ENCODE peak calls at places on chromosomes 13 and 19, in five cellular contexts. One of them, this sample, is unnamed.
A peak's percentile ranks its signal among the peaks of the same experiment; 100 is the strongest.

GRCh38 chr19:12675377-12675776 is 6.3 kb downstream of the DHPS start:
- DNase-seq in GM12878: no peak
- DNase-seq in K562: no peak
- DNase-seq in HCT116: no peak
- DNase-seq in HepG2: no peak
- DNase-seq in this sample: no peak

GRCh38 chr19:46678110-46678732 is 17.2 kb upstream of the DACT3 start:
- DNase-seq in GM12878: no peak
- DNase-seq in K562: peak; percentile 98
- DNase-seq in HCT116: peak; percentile 36
- DNase-seq in HepG2: no peak
- DNase-seq in this sample: peak; percentile 91

GRCh38 chr13:49701481-49701880 is 10.2 kb upstream of the EBPL start:
- DNase-seq in GM12878: no peak
- DNase-seq in HCT116: no peak
- DNase-seq in K562: no peak
- DNase-seq in HepG2: no peak
- DNase-seq in this sample: no peak

GRCh38 chr19:7868671-7869452 is 5.3 kb downstream of the PRR36 start:
- DNase-seq in GM12878: peak; percentile 13
- DNase-seq in HepG2: peak; percentile 87
- DNase-seq in K562: peak; percentile 81
- DNase-seq in HCT116: peak; percentile 92
- DNase-seq in this sample: peak; percentile 97

GRCh38 chr19:13097331-13098258 is 5.1 kb downstream of the LYL1 start:
- DNase-seq in GM12878: no peak
- DNase-seq in HepG2: no peak
- DNase-seq in HCT116: no peak
- DNase-seq in K562: peak; percentile 70
- DNase-seq in this sample: peak; percentile 62

GRCh38 chr13:29707876-29708543 is 112.5 kb upstream of the SLC7A1 start:
- DNase-seq in K562: peak; percentile 50
- DNase-seq in HCT116: peak; percentile 21
- DNase-seq in GM12878: no peak
- DNase-seq in HepG2: peak; percentile 44
- DNase-seq in this sample: peak; percentile 79

GRCh38 chr19:50500060-50500752 is 10.8 kb downstream of the JOSD2 start:
- DNase-seq in K562: peak; percentile 81
- DNase-seq in HCT116: no peak
- DNase-seq in HepG2: no peak
- DNase-seq in GM12878: no peak
- DNase-seq in this sample: peak; percentile 74

GRCh38 chr19:12953456-12954149 is 3.4 kb downstream of the GADD45GIP1 start:
- DNase-seq in HepG2: no peak
- DNase-seq in GM12878: no peak
- DNase-seq in K562: no peak
- DNase-seq in HCT116: no peak
- DNase-seq in this sample: no peak

GRCh38 chr19:41324231-41324702 is 14.3 kb downstream of the CCDC97 start:
- DNase-seq in GM12878: no peak
- DNase-seq in K562: no peak
- DNase-seq in HepG2: no peak
- DNase-seq in HCT116: no peak
- DNase-seq in this sample: no peak

GRCh38 chr13:43935878-43936277 is 56.2 kb downstream of the LACC1 start:
- DNase-seq in HepG2: no peak
- DNase-seq in GM12878: no peak
- DNase-seq in HCT116: no peak
- DNase-seq in K562: no peak
- DNase-seq in this sample: no peak

GRCh38 chr19:49340069-49340864 is 5.1 kb downstream of the CD37 start:
- DNase-seq in HCT116: no peak
- DNase-seq in K562: peak; percentile 87
- DNase-seq in HepG2: peak; percentile 78
- DNase-seq in GM12878: peak; percentile 93
- DNase-seq in this sample: peak; percentile 75

GRCh38 chr19:19529783-19530422 is 1.2 kb downstream of the YJEFN3 start:
- DNase-seq in HCT116: no peak
- DNase-seq in GM12878: no peak
- DNase-seq in HepG2: no peak
- DNase-seq in K562: no peak
- DNase-seq in this sample: no peak

GRCh38 chr19:50358483-50359431 is 6.7 kb downstream of the NAPSA start:
- DNase-seq in GM12878: peak; percentile 48
- DNase-seq in HCT116: no peak
- DNase-seq in HepG2: no peak
- DNase-seq in K562: peak; percentile 95
- DNase-seq in this sample: no peak

GRCh38 chr19:48837081-48837524 is 812 bp upstream of the HSD17B14 start:
- DNase-seq in HepG2: no peak
- DNase-seq in K562: no peak
- DNase-seq in HCT116: peak; percentile 51
- DNase-seq in GM12878: peak; percentile 67
- DNase-seq in this sample: peak; percentile 74

GRCh38 chr19:42216653-42217521 is 590 bp downstream of the DEDD2 start:
- DNase-seq in HCT116: no peak
- DNase-seq in K562: peak; percentile 80
- DNase-seq in HepG2: peak; percentile 15
- DNase-seq in GM12878: no peak
- DNase-seq in this sample: no peak

GRCh38 chr13:38265135-38265497 is 84.5 kb upstream of the UFM1 start:
- DNase-seq in HepG2: no peak
- DNase-seq in GM12878: no peak
- DNase-seq in K562: no peak
- DNase-seq in HCT116: no peak
- DNase-seq in this sample: no peak

GRCh38 chr19:48396871-48397176 is 3.4 kb downstream of the GRIN2D start:
- DNase-seq in GM12878: no peak
- DNase-seq in K562: no peak
- DNase-seq in HCT116: no peak
- DNase-seq in HepG2: no peak
- DNase-seq in this sample: no peak

GRCh38 chr19:39032164-39032918 is at the start of gene FBXO27:
- DNase-seq in K562: peak; percentile 68
- DNase-seq in GM12878: no peak
- DNase-seq in HepG2: no peak
- DNase-seq in HCT116: peak; percentile 16
- DNase-seq in this sample: no peak

GRCh38 chr19:13163609-13164364 is 13.6 kb downstream of the IER2 start:
- DNase-seq in K562: peak; percentile 63
- DNase-seq in HepG2: peak; percentile 60
- DNase-seq in HCT116: no peak
- DNase-seq in GM12878: no peak
- DNase-seq in this sample: no peak

GRCh38 chr13:86892330-86892729 is 778.8 kb upstream of the SLITRK5 start:
- DNase-seq in GM12878: no peak
- DNase-seq in K562: no peak
- DNase-seq in HepG2: no peak
- DNase-seq in HCT116: no peak
- DNase-seq in this sample: no peak
- TF ChIP-seq CEBPB in GM12878: no peak
- TF ChIP-seq CEBPB in K562: no peak
- TF ChIP-seq CEBPB in HepG2: no peak
- TF ChIP-seq CEBPB in HCT116: no peak
- TF ChIP-seq CEBPB in this sample: no peak

DNA sequence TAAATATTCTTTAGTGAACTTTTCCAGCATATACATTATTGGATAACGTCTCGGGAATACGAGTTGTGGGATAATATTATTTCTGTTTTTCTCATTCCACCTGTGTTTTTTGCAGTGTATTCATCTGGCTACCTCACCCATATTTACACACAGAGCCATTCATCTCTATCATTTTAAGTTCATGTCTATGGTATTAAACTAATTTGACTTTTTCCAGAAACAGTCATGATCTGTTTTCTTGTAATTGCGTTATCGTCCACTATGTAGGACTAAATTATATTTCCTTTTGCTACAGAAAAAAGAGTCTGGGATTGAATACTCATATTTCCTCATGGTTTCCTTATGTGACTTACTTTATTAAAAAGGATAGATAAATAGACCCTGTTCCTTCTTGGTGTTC is 2.7 kb downstream of the ATP11A start:
- DNase-seq in GM12878: no peak
- DNase-seq in HCT116: no peak
- DNase-seq in HepG2: no peak
- DNase-seq in K562: no peak
- DNase-seq in this sample: no peak
- H3K4me3 ChIP-seq in GM12878: peak overlapping the region; percentile 75
- H3K4me3 ChIP-seq in HCT116: no peak overlapping the region
- H3K4me3 ChIP-seq in HepG2: peak overlapping the region; percentile 90
- H3K4me3 ChIP-seq in K562: no peak overlapping the region
- H3K4me3 ChIP-seq in this sample: no peak overlapping the region

GRCh38 chr19:810077-810855 is 11.5 kb downstream of the PLPPR3 start:
- DNase-seq in GM12878: no peak
- DNase-seq in HepG2: no peak
- DNase-seq in K562: peak; percentile 44
- DNase-seq in HCT116: no peak
- DNase-seq in this sample: peak; percentile 53
- TF ChIP-seq YY1 in GM12878: no peak
- TF ChIP-seq YY1 in HepG2: no peak
- TF ChIP-seq YY1 in K562: no peak
- TF ChIP-seq YY1 in HCT116: no peak
- TF ChIP-seq YY1 in this sample: no peak

GRCh38 chr19:11577451-11578341 is at the start of gene ACP5:
- DNase-seq in K562: no peak
- DNase-seq in HepG2: no peak
- DNase-seq in GM12878: no peak
- DNase-seq in HCT116: no peak
- DNase-seq in this sample: peak; percentile 47

GRCh38 chr19:11576186-11576585 is 1.3 kb downstream of the ACP5 start:
- DNase-seq in HepG2: no peak
- DNase-seq in GM12878: no peak
- DNase-seq in HCT116: no peak
- DNase-seq in K562: no peak
- DNase-seq in this sample: no peak

GRCh38 chr19:11580665-11581418 is 3.4 kb upstream of the ACP5 start:
- DNase-seq in K562: no peak
- DNase-seq in HepG2: no peak
- DNase-seq in GM12878: no peak
- DNase-seq in HCT116: no peak
- DNase-seq in this sample: no peak

GRCh38 chr19:11581740-11582139 is 4.3 kb upstream of the ACP5 start:
- DNase-seq in K562: peak; percentile 37
- DNase-seq in HepG2: no peak
- DNase-seq in GM12878: peak; percentile 96
- DNase-seq in HCT116: no peak
- DNase-seq in this sample: no peak

GRCh38 chr19:11578342-11579142 is 1.1 kb upstream of the ACP5 start:
- DNase-seq in HepG2: peak; percentile 31
- DNase-seq in K562: peak; percentile 79
- DNase-seq in GM12878: no peak
- DNase-seq in HCT116: no peak
- DNase-seq in this sample: no peak
- TF ChIP-seq CEBPB in HepG2: no peak
- TF ChIP-seq CEBPB in K562: no peak
- TF ChIP-seq CEBPB in GM12878: no peak
- TF ChIP-seq CEBPB in HCT116: no peak
- TF ChIP-seq CEBPB in this sample: no peak

GRCh38 chr13:72229067-72229466 is 362.1 kb upstream of the DACH1 start:
- DNase-seq in HCT116: no peak
- DNase-seq in HepG2: no peak
- DNase-seq in K562: no peak
- DNase-seq in GM12878: no peak
- DNase-seq in this sample: no peak
- H3K4me3 ChIP-seq in HCT116: no peak overlapping the region
- H3K4me3 ChIP-seq in HepG2: no peak overlapping the region
- H3K4me3 ChIP-seq in K562: no peak overlapping the region
- H3K4me3 ChIP-seq in GM12878: no peak overlapping the region
- H3K4me3 ChIP-seq in this sample: no peak overlapping the region

GRCh38 chr13:21338156-21338555 is 120.9 kb downstream of the ZDHHC20 start:
- DNase-seq in K562: no peak
- DNase-seq in HCT116: no peak
- DNase-seq in GM12878: no peak
- DNase-seq in HepG2: peak; percentile 50
- DNase-seq in this sample: no peak
- TF ChIP-seq YY1 in K562: no peak
- TF ChIP-seq YY1 in HCT116: no peak
- TF ChIP-seq YY1 in GM12878: no peak
- TF ChIP-seq YY1 in HepG2: no peak
- TF ChIP-seq YY1 in this sample: no peak

GRCh38 chr19:15294591-15294990 is 37.7 kb downstream of the BRD4 start:
- DNase-seq in K562: no peak
- DNase-seq in GM12878: no peak
- DNase-seq in HCT116: no peak
- DNase-seq in HepG2: no peak
- DNase-seq in this sample: no peak
- TF ChIP-seq CEBPB in K562: no peak
- TF ChIP-seq CEBPB in GM12878: no peak
- TF ChIP-seq CEBPB in HCT116: no peak
- TF ChIP-seq CEBPB in HepG2: no peak
- TF ChIP-seq CEBPB in this sample: no peak

DNA sequence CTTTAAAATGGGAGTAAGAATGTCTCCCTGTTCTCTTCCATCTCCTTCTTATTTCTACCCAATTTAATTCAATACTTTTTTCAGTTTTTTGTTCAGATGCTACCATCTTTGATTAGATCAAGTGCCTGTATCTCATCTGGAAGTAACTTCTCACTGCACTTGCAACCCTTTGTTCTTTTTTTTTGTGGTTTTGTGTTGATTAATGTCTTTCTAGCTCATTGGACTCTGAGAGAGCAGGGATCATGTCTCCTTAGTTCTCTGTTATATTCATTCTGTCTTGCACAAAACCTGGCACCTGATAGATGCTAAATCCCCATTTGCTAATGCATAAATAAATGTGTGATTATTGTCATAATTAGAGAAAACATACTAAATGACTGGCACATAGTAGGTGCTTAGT is 834 bp upstream of the ITGBL1 start:
- DNase-seq in HepG2: no peak
- DNase-seq in K562: no peak
- DNase-seq in HCT116: no peak
- DNase-seq in GM12878: no peak
- DNase-seq in this sample: no peak
- H3K4me3 ChIP-seq in HepG2: no peak overlapping the region
- H3K4me3 ChIP-seq in K562: no peak overlapping the region
- H3K4me3 ChIP-seq in HCT116: no peak overlapping the region
- H3K4me3 ChIP-seq in GM12878: no peak overlapping the region
- H3K4me3 ChIP-seq in this sample: no peak overlapping the region

This sample was measured in H1.